ENCODE peak calls at places on chromosomes 13 and 19, in seven cellular contexts. A is cardiac muscle cell; L is stomach; G is SK-N-SH; C is lung; S is psoas muscle; Z is CD8-positive, alpha-beta memory T cell. N is an unnamed sample. For H3K4me1, the result is how much of the 10 kb centered on the place peaks cover.

GRCh38 chr19:19528721-19529490 is at the start of gene YJEFN3:
- DNase-seq in A (peak), L (no peak), G (peak), C (no peak), S (no peak), Z (no peak), N (peak)

GRCh38 chr13:99425485-99426341 is 75.6 kb upstream of the TM9SF2 start:
- DNase-seq in A (no peak), L (peak), G (no peak), C (no peak), S (no peak), Z (peak), N (peak)

GRCh38 chr13:72884111-72884510 is 102.2 kb downstream of the PIBF1 start:
- DNase-seq in A (peak), L (no peak), G (no peak), C (no peak), S (no peak), Z (no peak), N (no peak)

GRCh38 chr19:293436-294110 is 2.4 kb upstream of the PLPP2 start:
- DNase-seq in A (no peak), L (peak), G (peak), C (no peak), S (no peak), Z (no peak), N (no peak)

GRCh38 chr13:99746857-99747710 is 224.5 kb downstream of the ZIC5 start:
- DNase-seq in A (no peak), L (no peak), G (no peak), C (no peak), S (no peak), Z (no peak), N (no peak)

GRCh38 chr13:45873491-45874360 is 22.2 kb upstream of the SIAH3 start:
- DNase-seq in A (no peak), L (no peak), G (no peak), C (no peak), S (no peak), Z (no peak), N (no peak)

GRCh38 chr13:91520952-91521351 is 122.5 kb downstream of the GPC5 start:
- DNase-seq in A (no peak), L (no peak), G (no peak), C (no peak), S (no peak), Z (no peak), N (no peak)

GRCh38 chr13:80149757-80150156 is 191.2 kb downstream of the SPRY2 start:
- DNase-seq in A (no peak), L (no peak), G (no peak), C (no peak), S (no peak), Z (no peak), N (no peak)

GRCh38 chr13:53953205-53953604 is 924.6 kb downstream of the OLFM4 start:
- DNase-seq in A (no peak), L (no peak), G (no peak), C (no peak), S (no peak), Z (no peak), N (no peak)

GRCh38 chr13:105213512-105213911 is 1322.0 kb downstream of the EFNB2 start:
- DNase-seq in A (peak), L (no peak), G (no peak), C (no peak), S (no peak), Z (no peak), N (no peak)

GRCh38 chr19:11399667-11400066 is 15.6 kb upstream of the EPOR start:
- DNase-seq in A (no peak), L (no peak), G (no peak), C (no peak), S (no peak), Z (no peak), N (no peak)

GRCh38 chr13:81762449-81762848 is 1421.5 kb upstream of the SPRY2 start:
- DNase-seq in A (no peak), L (no peak), G (no peak), C (no peak), S (no peak), Z (no peak), N (no peak)

GRCh38 chr13:40440990-40441820 is 225.2 kb downstream of the FOXO1 start:
- DNase-seq in A (peak), L (peak), G (peak), C (peak), S (peak), Z (no peak), N (peak)

GRCh38 chr19:39923862-39924261 is 10.6 kb downstream of the FCGBP start:
- DNase-seq in A (no peak), L (no peak), G (no peak), C (no peak), S (no peak), Z (no peak), N (no peak)

GRCh38 chr13:61187471-61187870 is 228.2 kb downstream of the PCDH20 start:
- DNase-seq in A (no peak), L (no peak), G (no peak), C (no peak), S (no peak), Z (no peak), N (no peak)

GRCh38 chr19:31512403-31512970 is 163.3 kb upstream of the TSHZ3 start:
- DNase-seq in A (no peak), L (no peak), G (no peak), C (no peak), S (no peak), Z (no peak), N (no peak)

GRCh38 chr13:99124695-99125334 is 75.8 kb upstream of the UBAC2 start:
- DNase-seq in A (peak), L (no peak), G (no peak), C (no peak), S (no peak), Z (no peak), N (no peak)

GRCh38 chr13:27619711-27620376 is 485 bp downstream of the LNX2 start:
- DNase-seq in A (peak), L (no peak), G (peak), C (peak), S (peak), Z (peak), N (peak)

GRCh38 chr19:676343-677105 is at the start of gene FSTL3:
- DNase-seq in A (peak), L (no peak), G (no peak), C (no peak), S (peak), Z (no peak), N (no peak)

GRCh38 chr19:8578642-8579265 is 1.5 kb upstream of the MYO1F start:
- DNase-seq in A (peak), L (peak), G (peak), C (peak), S (peak), Z (peak), N (peak)

GRCh38 chr13:49877629-49878218 is 58.4 kb downstream of the SPRYD7 start:
- DNase-seq in A (no peak), L (no peak), G (no peak), C (no peak), S (no peak), Z (no peak), N (no peak)

GRCh38 chr19:11159598-11160001 is 4.0 kb upstream of the SPC24 start:
- DNase-seq in A (peak), L (no peak), G (peak), C (no peak), S (peak), Z (no peak), N (no peak)

GRCh38 chr19:48284891-48285290 is 15.0 kb downstream of the ZNF114 start:
- DNase-seq in A (peak), L (no peak), G (no peak), C (no peak), S (no peak), Z (no peak), N (no peak)

GRCh38 chr13:60165391-60166099 is 1.8 kb upstream of the DIAPH3 start:
- DNase-seq in A (peak), L (no peak), G (no peak), C (no peak), S (no peak), Z (no peak), N (no peak)

GRCh38 chr19:31448221-31448657 is 99.0 kb upstream of the TSHZ3 start:
- DNase-seq in A (peak), L (peak), G (peak), C (peak), S (peak), Z (no peak), N (peak)

GRCh38 chr13:40922437-40923040 is 96.6 kb downstream of the ELF1 start:
- DNase-seq in A (peak), L (no peak), G (no peak), C (no peak), S (peak), Z (no peak), N (peak)

GRCh38 chr13:44899967-44900366 is 89.3 kb downstream of the NUFIP1 start:
- DNase-seq in A (peak), L (no peak), G (peak), C (no peak), S (no peak), Z (no peak), N (no peak)

GRCh38 chr19:11418166-11418517 is 972 bp downstream of the RGL3 start:
- DNase-seq in A (no peak), L (no peak), G (peak), C (no peak), S (no peak), Z (no peak), N (no peak)

GRCh38 chr13:75801388-75801787 is 165.3 kb downstream of the LMO7 start:
- DNase-seq in A (no peak), L (no peak), G (no peak), C (no peak), S (no peak), Z (no peak), N (no peak)
- H3K4me1 ChIP-seq in A (under half), L (under half), G (under half), C (under half), S (under half), Z (under half), N (under half)

GRCh38 chr13:77298403-77298802 is 28.5 kb downstream of the MYCBP2 start:
- DNase-seq in A (no peak), L (no peak), G (no peak), C (no peak), S (no peak), Z (no peak), N (no peak)
- H3K4me3 ChIP-seq in A (no peak), L (no peak), G (no peak), C (no peak), S (no peak), Z (no peak), N (no peak)

GRCh38 chr13:30736921-30737320 is 1.6 kb downstream of the ALOX5AP start:
- DNase-seq in A (no peak), L (no peak), G (no peak), C (no peak), S (no peak), Z (no peak), N (no peak)
- H3K4me1 ChIP-seq in A (under half), L (under half), G (under half), C (under half), S (under half), Z (half or more), N (under half)

DNA sequence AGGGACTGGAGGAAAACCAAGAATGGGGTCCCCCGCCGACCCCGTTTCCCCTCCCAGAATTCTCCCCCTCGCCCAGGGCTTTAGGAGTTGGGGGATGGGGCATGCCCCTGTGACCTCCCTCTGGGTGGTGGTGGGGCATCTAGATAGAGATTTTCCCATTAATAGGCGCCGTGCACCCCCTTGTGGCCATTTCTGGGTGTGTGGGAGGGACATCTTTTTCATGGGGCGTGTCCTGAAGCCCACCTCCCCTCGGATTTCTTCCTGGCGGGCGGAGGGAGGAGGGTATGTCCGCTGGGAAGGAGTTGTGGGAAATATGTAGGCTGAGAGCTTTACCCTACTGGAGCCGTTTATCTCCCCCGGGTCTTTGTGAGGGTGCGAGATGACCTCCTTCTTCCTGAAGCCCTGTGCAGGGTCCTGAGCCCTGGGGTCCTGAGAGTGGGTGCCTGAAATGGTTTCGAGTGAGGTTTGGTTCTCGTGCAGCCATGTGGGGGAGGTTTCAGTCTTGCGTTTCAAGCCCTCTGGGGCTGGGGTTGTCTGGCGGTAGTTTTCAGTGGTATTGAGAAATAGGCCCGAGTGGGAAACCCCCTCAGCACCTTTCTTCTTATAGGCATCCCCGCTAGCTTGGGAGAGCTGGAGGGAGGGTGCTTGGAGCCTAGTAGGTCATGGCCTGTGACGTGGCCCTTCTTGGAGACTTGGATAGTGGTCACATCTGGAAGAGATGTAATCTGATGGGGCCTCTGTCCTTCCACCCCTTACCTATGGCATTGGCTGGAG is 1.0 kb downstream of the PRMT1 start:
- DNase-seq in A (peak), L (peak), G (peak), C (peak), S (peak), Z (peak), N (peak)
- H3K4me3 ChIP-seq in A (peak), L (peak), G (peak), C (peak), S (peak), Z (peak), N (peak)

GRCh38 chr19:17843428-17843827 is 4.4 kb downstream of the JAK3 start:
- DNase-seq in A (no peak), L (no peak), G (no peak), C (no peak), S (no peak), Z (no peak), N (no peak)

GRCh38 chr19:17843908-17844490 is 3.8 kb downstream of the JAK3 start:
- DNase-seq in A (no peak), L (no peak), G (no peak), C (no peak), S (no peak), Z (no peak), N (no peak)

GRCh38 chr19:17847538-17848366 is at the start of gene JAK3:
- DNase-seq in A (peak), L (peak), G (peak), C (no peak), S (peak), Z (peak), N (peak)

GRCh38 chr19:17848598-17849292 is 963 bp upstream of the JAK3 start:
- DNase-seq in A (no peak), L (no peak), G (peak), C (no peak), S (no peak), Z (no peak), N (no peak)

DNA sequence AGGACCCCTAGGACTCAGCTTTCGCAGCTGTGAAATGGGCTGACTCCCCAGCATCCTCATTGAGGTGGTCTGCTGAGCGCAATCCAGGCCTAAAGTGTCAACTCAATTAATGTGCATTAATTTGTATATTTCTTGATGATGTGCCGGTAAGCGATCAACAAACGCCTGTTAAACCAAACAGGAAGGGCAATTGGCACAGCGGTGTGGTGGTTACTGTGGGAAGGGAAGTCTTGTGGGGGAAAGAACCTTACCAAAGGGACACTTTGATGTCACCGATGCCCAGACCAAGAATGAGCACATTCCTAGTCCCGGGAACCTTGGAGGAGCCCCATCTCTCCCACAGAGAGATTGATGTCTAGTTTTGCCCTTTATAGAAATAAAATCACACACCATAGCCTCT is 1.6 kb downstream of the JAK3 start:
- DNase-seq in A (no peak), L (no peak), G (no peak), C (no peak), S (no peak), Z (peak), N (no peak)
- H3K4me1 ChIP-seq in A (under half), L (under half), G (under half), C (under half), S (under half), Z (half or more), N (under half)

GRCh38 chr19:55289117-55289796 is 5.5 kb downstream of the BRSK1 start:
- DNase-seq in A (peak), L (no peak), G (peak), C (no peak), S (no peak), Z (no peak), N (no peak)

GRCh38 chr19:55287361-55288079 is 3.7 kb downstream of the BRSK1 start:
- DNase-seq in A (no peak), L (no peak), G (no peak), C (no peak), S (no peak), Z (no peak), N (no peak)

GRCh38 chr19:55284405-55285058 is 735 bp downstream of the BRSK1 start:
- DNase-seq in A (no peak), L (no peak), G (peak), C (no peak), S (no peak), Z (no peak), N (no peak)

GRCh38 chr19:55283548-55284393 is at the start of gene BRSK1:
- DNase-seq in A (peak), L (peak), G (peak), C (no peak), S (peak), Z (peak), N (peak)

DNA sequence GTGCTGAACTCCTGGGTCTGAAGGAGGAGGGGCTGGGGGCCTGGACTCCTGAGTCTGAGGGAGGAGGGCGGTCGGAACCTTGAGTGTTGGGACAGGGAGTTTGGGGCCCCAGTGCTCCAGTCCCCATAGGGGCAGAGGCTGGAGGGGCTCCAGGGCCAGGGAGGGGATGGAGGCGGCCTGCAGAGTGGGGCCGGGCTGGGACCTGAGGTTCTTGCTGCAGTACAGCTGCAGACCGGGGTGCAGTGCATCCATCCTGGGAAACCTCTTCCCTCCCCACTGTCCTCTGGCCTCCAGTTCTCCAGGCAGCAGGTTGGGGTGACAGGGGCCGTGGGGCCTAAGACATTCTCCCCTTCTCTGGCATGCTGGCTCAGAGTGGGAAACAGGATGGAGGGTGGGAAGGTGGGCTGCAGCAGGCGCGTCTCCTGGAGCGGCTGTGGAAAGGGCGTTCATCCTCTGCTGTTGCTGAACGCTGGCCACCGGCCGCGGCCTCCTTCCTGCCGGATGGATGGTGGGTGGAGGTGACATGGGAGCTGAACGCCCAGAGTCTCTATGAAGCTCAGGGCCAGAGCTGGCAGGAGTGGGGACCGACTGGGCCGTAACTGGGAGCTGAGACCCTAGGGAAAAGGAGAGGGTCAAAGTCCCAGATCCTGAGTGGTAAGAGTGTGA is 1.6 kb downstream of the BRSK1 start:
- DNase-seq in A (peak), L (no peak), G (no peak), C (no peak), S (no peak), Z (no peak), N (no peak)
- H3K4me3 ChIP-seq in A (peak), L (peak), G (peak), C (no peak), S (no peak), Z (no peak), N (no peak)

N was measured in testis.